ENCODE peak calls at places on chromosomes 1 and 21, in seven cellular contexts. R is ureter; C is NCI-H2171 treated with DMSO at 0.1 percent for 48 hours; V is activated CD4-positive, alpha-beta memory T cell treated with anti-CD3 and anti-CD28 coated beads for 36 hours; K is small intestine; G is KBM-7; S is stimulated activated CD4-positive, alpha-beta T cell treated with anti-CD3 and anti-CD28 coated beads, Interleukin-15, amount 100 ng/mL, for 1 hour. T is an unnamed sample.

GRCh38 chr21:40165671-40166070 is 298.4 kb downstream of the PCP4 start:
- DNase-seq in C (no peak), V (no peak), R (no peak), G (no peak), S (no peak), K (no peak), T (no peak)

GRCh38 chr21:31885146-31885545 is 12.3 kb downstream of the HUNK start:
- DNase-seq in G (no peak), K (no peak), C (no peak), R (no peak), V (no peak), S (no peak), T (no peak)

GRCh38 chr1:229067546-229067945 is 203.4 kb upstream of the RAB4A start:
- DNase-seq in G (no peak), K (no peak), C (no peak), R (no peak), S (no peak), V (no peak), T (no peak)

GRCh38 chr1:153678519-153679336 is at the start of gene NPR1:
- DNase-seq in S (no peak), V (peak; percentile 27), K (no peak), R (peak; percentile 63), G (no peak), C (peak; percentile 56), T (peak; percentile 13)

GRCh38 chr1:55626326-55626725 is 411.2 kb upstream of the USP24 start:
- DNase-seq in R (no peak), G (no peak), C (no peak), K (no peak), V (no peak), S (no peak), T (no peak)

GRCh38 chr1:68600049-68600661 is 103.3 kb upstream of the DEPDC1 start:
- DNase-seq in K (no peak), S (no peak), C (peak; percentile 48), G (peak; percentile 20), R (no peak), V (no peak), T (peak; percentile 34)

GRCh38 chr1:27634166-27634981 is 611 bp downstream of the FGR start:
- DNase-seq in S (peak; percentile 24), R (no peak), V (peak; percentile 64), K (no peak), G (peak; percentile 51), C (no peak), T (no peak)

GRCh38 chr1:184085667-184086066 is 34.1 kb downstream of the TSEN15 start:
- DNase-seq in V (no peak), K (no peak), R (no peak), C (no peak), S (no peak), G (no peak), T (no peak)

GRCh38 chr1:70818391-70818790 is 229.2 kb downstream of the PTGER3 start:
- DNase-seq in S (no peak), C (no peak), R (no peak), V (no peak), K (no peak), G (no peak), T (no peak)

GRCh38 chr1:214261206-214262123 is 19.5 kb upstream of the SMYD2 start:
- DNase-seq in K (peak; percentile 73), R (peak; percentile 84), S (peak; percentile 67), C (peak; percentile 87), G (peak; percentile 85), V (peak; percentile 87), T (peak; percentile 85)

GRCh38 chr1:30513396-30514136 is 209.8 kb downstream of the MATN1 start:
- DNase-seq in C (no peak), S (no peak), V (no peak), K (peak; percentile 22), R (peak; percentile 35), G (no peak), T (no peak)

GRCh38 chr1:60679524-60679923 is 402.8 kb upstream of the NFIA start:
- DNase-seq in C (no peak), R (no peak), S (no peak), K (no peak), G (no peak), V (no peak), T (no peak)

GRCh38 chr1:84253891-84254290 is 47.6 kb upstream of the SAMD13 start:
- DNase-seq in R (peak; percentile 54), C (no peak), K (peak; percentile 66), G (no peak), S (no peak), V (no peak), T (no peak)

GRCh38 chr1:205488074-205488723 is 16.3 kb upstream of the CDK18 start:
- DNase-seq in G (peak; percentile 70), V (peak; percentile 56), R (no peak), K (peak; percentile 74), S (no peak), C (peak; percentile 51), T (peak; percentile 33)

GRCh38 chr1:12478612-12478985 is 139.4 kb downstream of the DHRS3 start:
- DNase-seq in R (peak; percentile 70), K (no peak), G (peak; percentile 64), C (no peak), S (no peak), V (peak; percentile 51), T (no peak)

GRCh38 chr1:235588916-235589515 is 60.6 kb downstream of the GNG4 start:
- DNase-seq in R (no peak), S (no peak), G (peak; percentile 40), V (no peak), C (no peak), K (no peak), T (no peak)

GRCh38 chr1:70966018-70966638 is 81.5 kb downstream of the PTGER3 start:
- DNase-seq in V (no peak), R (no peak), K (peak; percentile 1), C (peak; percentile 32), G (peak; percentile 27), S (no peak), T (no peak)

GRCh38 chr1:162921311-162921710 is 60.3 kb upstream of the CCDC190 start:
- DNase-seq in C (no peak), S (no peak), R (no peak), G (no peak), K (no peak), V (no peak), T (no peak)

GRCh38 chr1:68049941-68050878 is at the start of gene DIRAS3:
- DNase-seq in G (peak; percentile 32), S (no peak), R (no peak), V (no peak), C (no peak), K (peak; percentile 63), T (no peak)

GRCh38 chr1:233172201-233172600 is 123.3 kb downstream of the PCNX2 start:
- DNase-seq in K (peak; percentile 15), G (peak; percentile 71), S (no peak), R (no peak), C (peak; percentile 10), V (no peak), T (peak; percentile 49)

GRCh38 chr1:115671176-115672062 is 29.6 kb downstream of the VANGL1 start:
- DNase-seq in R (no peak), K (peak; percentile 93), V (no peak), S (no peak), C (no peak), G (no peak), T (no peak)

GRCh38 chr1:5379176-5379759 is 613.0 kb downstream of the NPHP4 start:
- DNase-seq in S (no peak), G (no peak), V (no peak), K (no peak), C (no peak), R (no peak), T (no peak)

T was measured in NCI-H524.